ENCODE peak calls at places on chromosomes 12 and 14, in six cellular contexts. R is fibroblast of villous mesenchyme, O is type B pancreatic cell, M is cardiac muscle cell, G is suprapubic skin, Z is NB4. V is an unnamed sample.
A peak's percentile ranks its signal among the peaks of the same experiment; 100 is the strongest.

GRCh38 chr14:22147716-22148115 is 441.3 kb downstream of the DAD1 start:
- DNase-seq in G (no peak), O (no peak), R (no peak), M (no peak), Z (no peak), V (no peak)

GRCh38 chr14:94161979-94162378 is 12.1 kb upstream of the PPP4R4 start:
- DNase-seq in M (peak; percentile 55), R (peak; percentile 15), Z (no peak), O (no peak), G (no peak), V (no peak)

GRCh38 chr12:109804820-109805761 is 28.1 kb downstream of the TRPV4 start:
- DNase-seq in Z (peak; percentile 79), M (peak; percentile 56), R (peak; percentile 47), G (peak; percentile 83), O (peak; percentile 79), V (peak; percentile 94)

GRCh38 chr12:50257226-50258166 is 25.8 kb downstream of the LIMA1 start:
- DNase-seq in M (peak; percentile 66), G (no peak), R (peak; percentile 84), O (no peak), Z (no peak), V (peak; percentile 69)

GRCh38 chr12:109762673-109763191 is 49.1 kb downstream of the FAM222A start:
- DNase-seq in G (peak; percentile 36), M (no peak), O (peak; percentile 58), Z (no peak), R (no peak), V (no peak)

GRCh38 chr12:132247718-132248438 is 81.5 kb downstream of the GALNT9 start:
- DNase-seq in G (no peak), R (no peak), M (no peak), O (no peak), Z (no peak), V (no peak)

GRCh38 chr14:100779691-100780080 is 46.2 kb upstream of the MEG3 start:
- DNase-seq in O (no peak), M (no peak), Z (no peak), R (no peak), G (no peak), V (peak; percentile 69)

GRCh38 chr12:108784270-108784669 is 53.0 kb upstream of the CORO1C start:
- DNase-seq in Z (no peak), G (no peak), M (no peak), R (no peak), O (no peak), V (no peak)

GRCh38 chr12:66048843-66049537 is 81.6 kb downstream of the LLPH start:
- DNase-seq in G (no peak), R (peak; percentile 86), O (no peak), Z (no peak), M (peak; percentile 72), V (no peak)

GRCh38 chr14:101972126-101972785 is 7.9 kb downstream of the DYNC1H1 start:
- DNase-seq in G (peak; percentile 93), Z (peak; percentile 80), R (peak; percentile 99), M (peak; percentile 99), O (no peak), V (peak; percentile 95)

GRCh38 chr12:71158361-71158882 is 623 bp upstream of the TSPAN8 start:
- DNase-seq in G (no peak), M (no peak), R (no peak), O (no peak), Z (no peak), V (no peak)

GRCh38 chr12:66279127-66279712 is 23.1 kb upstream of the HELB start:
- DNase-seq in O (no peak), G (no peak), M (peak; percentile 64), R (peak; percentile 22), Z (peak; percentile 64), V (no peak)

GRCh38 chr12:116718578-116719454 is 19.1 kb downstream of the SPRING1 start:
- DNase-seq in M (peak; percentile 42), R (no peak), G (no peak), O (no peak), Z (no peak), V (no peak)

GRCh38 chr14:105897725-105898113 is 371.3 kb downstream of the TMEM121 start:
- DNase-seq in G (no peak), O (no peak), R (no peak), M (no peak), Z (no peak), V (no peak)

GRCh38 chr14:90137807-90138206 is 76.0 kb downstream of the KCNK13 start:
- DNase-seq in Z (no peak), O (no peak), M (peak; percentile 24), R (no peak), G (no peak), V (no peak)

GRCh38 chr14:28875937-28876910 is 109.6 kb downstream of the FOXG1 start:
- DNase-seq in M (no peak), R (no peak), O (no peak), G (no peak), Z (no peak), V (no peak)

GRCh38 chr12:130185455-130186100 is 23.3 kb downstream of the FZD10 start:
- DNase-seq in R (no peak), M (no peak), Z (no peak), O (peak; percentile 65), G (no peak), V (no peak)

GRCh38 chr12:32605326-32606095 is 73.6 kb upstream of the DNM1L start:
- DNase-seq in R (no peak), Z (no peak), M (no peak), O (no peak), G (no peak), V (no peak)

GRCh38 chr12:53115112-53115890 is 12.0 kb downstream of the SOAT2 start:
- DNase-seq in O (no peak), M (no peak), R (no peak), G (peak; percentile 64), Z (no peak), V (peak; percentile 74)

GRCh38 chr14:72892103-72892878 is 1.6 kb downstream of the DPF3 start:
- DNase-seq in G (no peak), Z (no peak), O (no peak), M (no peak), R (peak; percentile 47), V (no peak)

GRCh38 chr14:61561144-61561543 is 134.2 kb upstream of the HIF1A start:
- DNase-seq in M (peak; percentile 89), O (no peak), R (peak; percentile 84), Z (no peak), G (no peak), V (no peak)

GRCh38 chr14:26593377-26593776 is 4.5 kb downstream of the NOVA1 start:
- DNase-seq in Z (no peak), R (no peak), G (no peak), M (no peak), O (no peak), V (no peak)

GRCh38 chr12:2244013-2244861 is 191.4 kb downstream of the CACNA1C start:
- DNase-seq in G (no peak), R (peak; percentile 86), Z (no peak), M (peak; percentile 84), O (no peak), V (no peak)

GRCh38 chr14:83940253-83940652 is 1589.7 kb upstream of the FLRT2 start:
- DNase-seq in G (no peak), Z (no peak), M (peak; percentile 10), R (no peak), O (no peak), V (no peak)

GRCh38 chr12:55932546-55932919 is 1.6 kb downstream of the DGKA start:
- DNase-seq in O (no peak), G (no peak), M (peak; percentile 44), Z (peak; percentile 76), R (no peak), V (no peak)

GRCh38 chr14:74843653-74844052 is 32.3 kb downstream of the PROX2 start:
- DNase-seq in M (peak; percentile 69), Z (no peak), G (no peak), O (no peak), R (peak; percentile 73), V (no peak)
- TF ChIP-seq CTCF in M (no peak), Z (no peak), G (no peak), O (no peak), R (peak; percentile 17), V (no peak)

GRCh38 chr14:104030958-104031357 is 54.5 kb upstream of the ASPG start:
- DNase-seq in Z (no peak), M (no peak), G (no peak), R (no peak), O (no peak), V (no peak)

GRCh38 chr14:104031384-104031783 is 54.1 kb upstream of the ASPG start:
- DNase-seq in M (no peak), G (no peak), Z (no peak), O (no peak), R (no peak), V (no peak)

GRCh38 chr14:104023325-104024055 is 62.0 kb upstream of the ASPG start:
- DNase-seq in Z (no peak), O (no peak), M (no peak), R (no peak), G (no peak), V (no peak)

GRCh38 chr14:104025481-104025975 is 60.0 kb upstream of the ASPG start:
- DNase-seq in O (no peak), R (no peak), Z (no peak), M (no peak), G (no peak), V (no peak)

GRCh38 chr14:104026024-104026423 is 59.5 kb upstream of the ASPG start:
- DNase-seq in Z (no peak), O (no peak), G (no peak), M (no peak), R (no peak), V (no peak)
- TF ChIP-seq CTCF in Z (no peak), O (peak; percentile 48), G (no peak), M (no peak), R (no peak), V (no peak)

DNA sequence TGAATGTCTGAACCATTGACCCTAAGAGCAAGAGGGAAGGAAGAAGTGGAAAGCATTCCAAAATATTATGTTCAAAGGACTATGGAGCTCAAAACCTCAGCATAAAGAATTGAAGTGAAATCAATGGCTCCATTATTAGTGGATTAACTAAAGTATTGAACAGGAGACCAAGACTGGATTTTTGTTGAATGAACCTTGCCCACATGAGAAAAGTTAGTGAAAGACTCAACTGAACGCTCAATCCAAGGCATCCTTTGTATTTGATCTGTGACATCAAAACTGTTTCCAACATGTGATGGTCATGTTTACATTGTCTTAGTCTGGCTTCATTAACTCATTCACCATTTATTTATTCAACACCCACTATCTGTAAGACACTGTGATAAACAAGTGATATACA is 161.0 kb downstream of the CNTN1 start:
- DNase-seq in Z (no peak), G (no peak), O (no peak), R (no peak), M (no peak), V (no peak)
- TF ChIP-seq CTCF in Z (no peak), G (no peak), O (no peak), R (no peak), M (no peak), V (no peak)

GRCh38 chr12:102298022-102298421 is 100.4 kb upstream of the PMCH start:
- DNase-seq in G (no peak), R (peak; percentile 56), M (peak; percentile 60), Z (no peak), O (no peak), V (no peak)

GRCh38 chr12:102301547-102301946 is 103.9 kb upstream of the PMCH start:
- DNase-seq in M (no peak), G (no peak), R (no peak), O (no peak), Z (no peak), V (no peak)

GRCh38 chr12:102302553-102302952 is 104.9 kb upstream of the PMCH start:
- DNase-seq in G (no peak), O (no peak), M (no peak), R (peak; percentile 13), Z (no peak), V (no peak)

GRCh38 chr12:102299731-102300130 is 102.1 kb upstream of the PMCH start:
- DNase-seq in M (no peak), O (no peak), G (no peak), Z (no peak), R (peak; percentile 65), V (no peak)

GRCh38 chr12:102300824-102301461 is 103.3 kb upstream of the PMCH start:
- DNase-seq in Z (peak; percentile 60), M (peak; percentile 79), O (no peak), G (no peak), R (peak; percentile 79), V (no peak)
- TF ChIP-seq CTCF in Z (peak; percentile 46), M (peak; percentile 56), O (peak; percentile 47), G (no peak), R (peak; percentile 62), V (no peak)